ENCODE peak calls at places on chromosomes 16 and 17, in four cellular contexts. L is HCT116, P is fibroblast of villous mesenchyme, V is keratinocyte. T is an unnamed sample.

GRCh38 chr16:69424935-69425784 is 741 bp downstream of the CYB5B start:
- DNase-seq in L (no peak), P (peak), V (no peak), T (no peak)

GRCh38 chr17:67223924-67224323 is 21.1 kb downstream of the HELZ start:
- DNase-seq in L (no peak), P (no peak), V (no peak), T (no peak)

GRCh38 chr16:60902114-60902513 is 1134.1 kb downstream of the CDH8 start:
- DNase-seq in L (no peak), P (no peak), V (no peak), T (no peak)

GRCh38 chr17:79607941-79608728 is 2.7 kb downstream of the RBFOX3 start:
- DNase-seq in L (peak), P (peak), V (no peak), T (no peak)

GRCh38 chr16:89549007-89549700 is 11.3 kb upstream of the RPL13 start:
- DNase-seq in L (no peak), P (no peak), V (no peak), T (no peak)

GRCh38 chr16:66996324-66996982 is 8.1 kb downstream of the CES4A start:
- DNase-seq in L (no peak), P (peak), V (no peak), T (peak)

GRCh38 chr17:79942591-79943353 is 92.9 kb downstream of the TBC1D16 start:
- DNase-seq in L (no peak), P (no peak), V (no peak), T (no peak)

GRCh38 chr17:7233701-7234099 is 617 bp downstream of the DVL2 start:
- DNase-seq in L (no peak), P (no peak), V (no peak), T (no peak)

GRCh38 chr17:604719-605118 is 109.9 kb downstream of the VPS53 start:
- DNase-seq in L (no peak), P (peak), V (no peak), T (no peak)

GRCh38 chr16:84511180-84511800 is 6.8 kb upstream of the MEAK7 start:
- DNase-seq in L (peak), P (peak), V (no peak), T (no peak)

GRCh38 chr16:49602201-49603041 is 228.8 kb downstream of the C16orf78 start:
- DNase-seq in L (no peak), P (no peak), V (no peak), T (no peak)

GRCh38 chr16:11079657-11080187 is 135.4 kb downstream of the CLEC16A start:
- DNase-seq in L (no peak), P (peak), V (no peak), T (no peak)

GRCh38 chr17:79803997-79804855 is 7.3 kb upstream of the CBX8 start:
- DNase-seq in L (no peak), P (no peak), V (no peak), T (no peak)

GRCh38 chr17:9402590-9403199 is 172.9 kb downstream of the STX8 start:
- DNase-seq in L (peak), P (peak), V (no peak), T (no peak)

GRCh38 chr17:42166196-42166763 is 11.5 kb upstream of the RAB5C start:
- DNase-seq in L (no peak), P (no peak), V (no peak), T (no peak)

GRCh38 chr16:30667361-30667905 is 9.2 kb downstream of the FBRS start:
- DNase-seq in L (no peak), P (no peak), V (no peak), T (no peak)

GRCh38 chr17:77365584-77366186 is 224.9 kb downstream of the SEC14L1 start:
- DNase-seq in L (peak), P (peak), V (no peak), T (peak)

GRCh38 chr17:70298929-70299529 is 129.7 kb downstream of the KCNJ2 start:
- DNase-seq in L (no peak), P (no peak), V (no peak), T (no peak)

GRCh38 chr16:28925386-28926228 is 569 bp upstream of the RABEP2 start:
- DNase-seq in L (peak), P (peak), V (peak), T (peak)

GRCh38 chr16:15427648-15428239 is 6.6 kb upstream of the BMERB1 start:
- DNase-seq in L (peak), P (peak), V (no peak), T (no peak)

GRCh38 chr17:80424878-80425765 is 10.2 kb downstream of the ENDOV start:
- DNase-seq in L (no peak), P (no peak), V (no peak), T (no peak)

GRCh38 chr17:59893617-59894100 is 738 bp downstream of the RPS6KB1 start:
- DNase-seq in L (no peak), P (peak), V (no peak), T (no peak)

GRCh38 chr16:12087901-12088364 is 111.4 kb downstream of the SNX29 start:
- DNase-seq in L (no peak), P (no peak), V (no peak), T (no peak)

GRCh38 chr17:78645421-78646295 is 68.5 kb upstream of the DNAH17 start:
- DNase-seq in L (no peak), P (peak), V (no peak), T (no peak)

GRCh38 chr16:67170168-67170947 is at the start of gene NOL3:
- DNase-seq in L (no peak), P (peak), V (no peak), T (no peak)

GRCh38 chr16:85304337-85304736 is 192.1 kb upstream of the CIBAR2 start:
- DNase-seq in L (no peak), P (no peak), V (no peak), T (no peak)

GRCh38 chr16:35319536-35320192 is 1860.3 kb downstream of the TP53TG3F start:
- DNase-seq in L (no peak), P (no peak), V (no peak), T (no peak)

GRCh38 chr16:83878838-83879237 is 20.1 kb upstream of the MLYCD start:
- DNase-seq in L (peak), P (peak), V (no peak), T (no peak)

DNA sequence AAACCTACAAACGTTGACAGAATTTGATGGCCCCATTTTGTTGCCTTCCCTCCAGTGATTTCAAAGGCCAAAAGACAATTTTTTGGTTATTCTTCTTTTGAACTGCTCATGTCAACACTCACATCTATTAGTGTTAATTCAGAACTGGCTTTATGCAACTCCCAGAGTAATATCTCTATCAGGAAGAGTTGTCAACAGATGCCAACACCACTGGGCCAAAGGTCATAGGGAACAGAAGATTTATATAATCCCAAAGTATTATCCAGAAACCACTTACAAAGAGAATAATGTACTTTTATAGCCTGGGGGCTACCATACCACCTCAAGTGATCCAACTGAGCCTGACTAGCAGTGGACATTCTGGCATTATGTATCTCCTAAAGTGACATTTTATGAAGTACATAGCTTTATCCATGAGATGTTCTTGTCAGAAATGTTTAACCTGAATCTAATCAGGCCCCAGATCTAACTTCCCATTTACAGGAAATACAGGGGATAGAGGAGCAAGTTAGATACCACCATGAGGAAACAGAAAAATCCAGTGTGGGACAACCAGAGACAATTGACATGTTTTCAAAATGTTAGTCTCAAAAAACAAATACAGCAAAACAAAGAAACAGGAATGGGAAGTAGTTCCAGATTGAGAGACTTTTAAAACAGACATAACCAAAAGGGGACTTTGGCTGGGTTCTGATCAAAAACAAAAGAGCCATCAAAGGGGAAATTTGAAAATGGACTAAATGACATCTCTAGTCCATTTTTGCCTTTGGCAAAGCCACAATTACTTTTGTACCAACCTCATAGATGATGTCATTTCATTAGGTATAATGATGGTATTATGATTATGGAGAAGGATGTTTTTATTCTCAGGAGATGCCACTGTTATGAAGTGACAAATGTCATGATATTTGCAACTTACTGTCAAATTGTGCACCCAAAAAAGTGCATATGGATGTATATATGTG is 18.5 kb downstream of the FAM117A start:
- DNase-seq in L (no peak), P (no peak), V (no peak), T (no peak)
- H3K4me3 ChIP-seq in L (no peak), P (no peak), V (no peak), T (no peak)

GRCh38 chr16:86941731-86942468 is 363.6 kb downstream of the FOXL1 start:
- DNase-seq in L (no peak), P (no peak), V (no peak), T (no peak)
- H3K4me3 ChIP-seq in L (no peak), P (no peak), V (no peak), T (no peak)

DNA sequence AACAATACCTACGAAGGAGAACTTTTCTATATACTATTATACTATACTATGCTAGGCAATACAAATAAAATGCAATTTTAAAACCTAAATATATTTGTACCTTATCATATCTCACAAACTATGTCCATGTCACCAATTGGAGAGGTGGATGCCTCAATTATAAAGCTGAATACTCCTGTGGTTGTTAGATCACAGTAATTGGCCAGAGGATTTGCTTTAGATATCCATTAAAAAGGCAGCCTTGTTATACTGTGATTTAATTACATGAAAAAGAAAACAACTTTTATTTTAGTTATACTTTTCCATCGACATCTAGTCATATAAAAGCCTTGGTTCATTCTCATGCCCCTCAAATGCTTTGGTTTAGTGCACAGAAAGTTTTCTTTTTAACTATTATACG is 129.3 kb downstream of the BRIP1 start:
- DNase-seq in L (no peak), P (no peak), V (no peak), T (no peak)
- H3K4me3 ChIP-seq in L (no peak), P (no peak), V (no peak), T (no peak)

DNA sequence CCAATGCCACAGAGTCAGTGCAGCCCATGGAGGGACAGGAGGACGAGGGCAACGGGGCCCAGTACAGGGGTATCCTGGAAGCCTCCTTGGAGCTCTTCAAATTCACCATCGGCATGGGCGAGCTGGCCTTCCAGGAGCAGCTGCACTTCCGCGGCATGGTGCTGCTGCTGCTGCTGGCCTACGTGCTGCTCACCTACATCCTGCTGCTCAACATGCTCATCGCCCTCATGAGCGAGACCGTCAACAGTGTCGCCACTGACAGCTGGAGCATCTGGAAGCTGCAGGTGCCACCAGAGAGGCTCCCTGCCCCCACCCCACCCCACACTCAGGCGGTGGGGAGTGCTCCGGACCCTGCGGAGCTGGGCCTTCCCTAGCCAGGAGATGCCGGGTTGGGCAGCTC is 16.6 kb downstream of the TRPV2 start:
- DNase-seq in L (no peak), P (no peak), V (no peak), T (no peak)
- H3K4me3 ChIP-seq in L (no peak), P (no peak), V (no peak), T (no peak)

GRCh38 chr16:3283525-3284447 is 495 bp downstream of the ZNF263 start:
- DNase-seq in L (no peak), P (peak), V (no peak), T (no peak)

GRCh38 chr16:3281222-3281621 is 2.1 kb upstream of the ZNF263 start:
- DNase-seq in L (no peak), P (no peak), V (no peak), T (no peak)

GRCh38 chr16:3282103-3282746 is 1.1 kb upstream of the ZNF263 start:
- DNase-seq in L (no peak), P (peak), V (no peak), T (no peak)

GRCh38 chr16:3282747-3283524 is at the start of gene ZNF263:
- DNase-seq in L (peak), P (peak), V (peak), T (peak)

DNA sequence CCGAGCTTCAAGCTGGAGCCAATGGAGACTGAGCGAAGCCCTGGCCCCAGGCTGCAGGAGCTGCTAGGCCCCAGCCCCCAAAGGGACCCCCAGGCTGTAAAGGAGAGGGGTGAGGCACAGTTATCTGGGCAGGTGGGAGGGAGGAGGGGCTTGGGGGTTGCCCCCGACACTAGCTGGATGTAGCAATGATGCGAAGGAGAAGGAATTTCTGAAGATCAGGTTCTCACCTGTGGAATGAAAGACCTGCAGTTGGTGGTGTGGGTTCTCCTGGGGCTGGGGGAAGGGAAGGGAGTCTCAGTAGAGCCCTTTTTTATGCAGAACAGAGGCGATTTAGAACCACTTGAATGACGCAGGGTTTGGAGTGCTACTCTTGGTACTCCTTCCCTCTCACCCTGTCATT is 1.8 kb downstream of the ZNF263 start:
- DNase-seq in L (no peak), P (no peak), V (no peak), T (no peak)
- H3K4me3 ChIP-seq in L (peak), P (peak), V (peak), T (no peak)

DNA sequence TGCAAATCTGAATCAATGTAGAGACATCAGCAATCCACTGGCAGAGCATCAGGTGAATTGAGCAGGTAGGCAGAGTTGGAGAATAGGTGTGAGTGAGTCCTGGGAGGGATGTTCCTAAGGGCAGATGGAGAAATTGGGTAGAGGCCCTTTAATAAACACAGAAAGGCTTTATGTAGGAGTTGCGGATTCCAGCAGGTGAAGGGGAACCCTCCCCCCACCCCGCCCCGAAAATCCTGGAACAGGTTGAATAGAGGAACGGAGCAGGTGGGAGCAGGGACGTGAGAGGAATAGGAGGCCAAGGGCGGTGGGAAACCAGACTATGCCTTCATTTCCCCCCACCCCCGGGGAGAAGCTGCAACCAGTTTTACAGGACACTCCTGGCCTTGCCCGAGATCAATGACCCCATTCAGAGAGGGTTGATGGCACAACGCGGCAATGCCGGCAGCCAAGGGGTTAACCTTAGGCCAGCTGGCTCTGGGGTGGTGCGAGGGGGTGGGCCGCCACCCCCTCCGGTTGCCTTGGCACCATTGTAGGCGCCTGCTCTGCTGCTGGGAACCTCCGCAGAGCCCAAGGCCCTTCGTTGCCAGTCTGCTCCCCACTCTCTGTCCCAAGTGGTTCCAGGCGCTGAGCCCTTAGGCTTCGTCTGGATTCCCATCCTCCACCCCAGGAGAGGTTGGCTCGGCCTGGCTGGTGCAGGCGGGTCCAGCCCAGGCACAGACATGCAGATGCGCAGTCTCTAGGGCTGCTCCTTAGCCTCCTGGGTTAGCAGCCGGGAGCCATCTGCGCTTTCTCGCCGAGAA is 814 bp upstream of the RUNDC3A start:
- DNase-seq in L (no peak), P (peak), V (no peak), T (no peak)
- H3K4me3 ChIP-seq in L (no peak), P (peak), V (peak), T (no peak)

DNA sequence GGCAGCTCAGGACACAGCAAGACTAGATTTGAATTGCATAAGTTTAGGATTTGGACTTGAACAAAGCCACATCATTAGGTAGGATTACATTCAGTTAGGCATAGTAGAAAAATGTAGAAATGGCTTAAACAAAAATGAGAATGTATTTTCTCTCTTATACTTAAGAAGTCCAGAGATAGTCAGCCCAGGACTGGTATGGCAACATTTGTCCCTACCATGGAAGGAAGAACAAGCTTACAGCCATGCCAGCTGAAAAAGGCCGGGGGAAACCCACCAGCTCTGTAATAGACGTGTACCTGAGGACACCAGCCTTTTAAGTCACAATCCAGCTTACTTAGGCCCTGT is 11.2 kb upstream of the TMIGD1 start:
- DNase-seq in L (no peak), P (no peak), V (no peak), T (no peak)
- H3K4me3 ChIP-seq in L (no peak), P (no peak), V (no peak), T (no peak)